ENCODE peak calls at places on chromosomes 13 and 19, in eight cellular contexts. One of them, this sample, is unnamed.

GRCh38 chr19:10408511-10409291 is 5.4 kb upstream of the CDC37 start:
- DNase-seq in fibroblast of pulmonary artery: no peak
- DNase-seq in uterus: no peak
- DNase-seq in IMR-90: no peak
- DNase-seq in heart right ventricle: no peak
- DNase-seq in AG10803: no peak
- DNase-seq in HFF-Myc: no peak
- DNase-seq in cardiac fibroblast: no peak
- DNase-seq in this sample: no peak

GRCh38 chr13:49421391-49421790 is 22.5 kb downstream of the CAB39L start:
- DNase-seq in fibroblast of pulmonary artery: peak
- DNase-seq in IMR-90: no peak
- DNase-seq in AG10803: no peak
- DNase-seq in cardiac fibroblast: no peak
- DNase-seq in uterus: no peak
- DNase-seq in HFF-Myc: no peak
- DNase-seq in heart right ventricle: no peak
- DNase-seq in this sample: peak

GRCh38 chr13:99311748-99312492 is 4.7 kb upstream of the GPR183 start:
- DNase-seq in IMR-90: no peak
- DNase-seq in fibroblast of pulmonary artery: no peak
- DNase-seq in uterus: peak
- DNase-seq in cardiac fibroblast: no peak
- DNase-seq in heart right ventricle: no peak
- DNase-seq in HFF-Myc: no peak
- DNase-seq in AG10803: no peak
- DNase-seq in this sample: no peak

GRCh38 chr19:45027371-45027770 is 11.5 kb upstream of the CLASRP start:
- DNase-seq in fibroblast of pulmonary artery: no peak
- DNase-seq in HFF-Myc: no peak
- DNase-seq in AG10803: no peak
- DNase-seq in cardiac fibroblast: no peak
- DNase-seq in IMR-90: no peak
- DNase-seq in uterus: no peak
- DNase-seq in heart right ventricle: no peak
- DNase-seq in this sample: no peak

GRCh38 chr13:79776538-79776937 is 295.6 kb downstream of the NDFIP2 start:
- DNase-seq in IMR-90: peak
- DNase-seq in uterus: no peak
- DNase-seq in cardiac fibroblast: peak
- DNase-seq in fibroblast of pulmonary artery: no peak
- DNase-seq in HFF-Myc: no peak
- DNase-seq in heart right ventricle: no peak
- DNase-seq in AG10803: peak
- DNase-seq in this sample: peak

GRCh38 chr19:27821418-27822018 is 1391.4 kb downstream of the UQCRFS1 start:
- DNase-seq in cardiac fibroblast: no peak
- DNase-seq in IMR-90: no peak
- DNase-seq in AG10803: no peak
- DNase-seq in heart right ventricle: no peak
- DNase-seq in uterus: no peak
- DNase-seq in fibroblast of pulmonary artery: no peak
- DNase-seq in HFF-Myc: no peak
- DNase-seq in this sample: no peak

GRCh38 chr13:32314968-32315254 is 252 bp downstream of the ZAR1L start:
- DNase-seq in uterus: peak
- DNase-seq in cardiac fibroblast: peak
- DNase-seq in IMR-90: peak
- DNase-seq in fibroblast of pulmonary artery: peak
- DNase-seq in heart right ventricle: no peak
- DNase-seq in AG10803: peak
- DNase-seq in HFF-Myc: no peak
- DNase-seq in this sample: peak

GRCh38 chr13:33545492-33545891 is 259.9 kb upstream of the STARD13 start:
- DNase-seq in fibroblast of pulmonary artery: no peak
- DNase-seq in cardiac fibroblast: no peak
- DNase-seq in AG10803: no peak
- DNase-seq in uterus: no peak
- DNase-seq in HFF-Myc: no peak
- DNase-seq in heart right ventricle: no peak
- DNase-seq in IMR-90: no peak
- DNase-seq in this sample: no peak

GRCh38 chr13:46183018-46183940 is 1.3 kb upstream of the LCP1 start:
- DNase-seq in cardiac fibroblast: no peak
- DNase-seq in AG10803: no peak
- DNase-seq in heart right ventricle: no peak
- DNase-seq in fibroblast of pulmonary artery: no peak
- DNase-seq in uterus: no peak
- DNase-seq in IMR-90: no peak
- DNase-seq in HFF-Myc: no peak
- DNase-seq in this sample: no peak

GRCh38 chr19:30498707-30499106 is 126.5 kb downstream of the ZNF536 start:
- DNase-seq in cardiac fibroblast: no peak
- DNase-seq in uterus: no peak
- DNase-seq in AG10803: no peak
- DNase-seq in fibroblast of pulmonary artery: no peak
- DNase-seq in heart right ventricle: no peak
- DNase-seq in HFF-Myc: no peak
- DNase-seq in IMR-90: no peak
- DNase-seq in this sample: no peak

GRCh38 chr13:95641961-95642621 is 2.4 kb downstream of the DZIP1 start:
- DNase-seq in fibroblast of pulmonary artery: peak
- DNase-seq in heart right ventricle: peak
- DNase-seq in uterus: peak
- DNase-seq in AG10803: peak
- DNase-seq in HFF-Myc: no peak
- DNase-seq in cardiac fibroblast: peak
- DNase-seq in IMR-90: peak
- DNase-seq in this sample: no peak

GRCh38 chr13:90254437-90254836 is 1093.0 kb upstream of the MIR17HG start:
- DNase-seq in heart right ventricle: no peak
- DNase-seq in fibroblast of pulmonary artery: no peak
- DNase-seq in IMR-90: no peak
- DNase-seq in HFF-Myc: no peak
- DNase-seq in uterus: no peak
- DNase-seq in AG10803: no peak
- DNase-seq in cardiac fibroblast: no peak
- DNase-seq in this sample: no peak

GRCh38 chr19:55083004-55083850 is 7.6 kb downstream of the EPS8L1 start:
- DNase-seq in heart right ventricle: no peak
- DNase-seq in cardiac fibroblast: no peak
- DNase-seq in HFF-Myc: no peak
- DNase-seq in AG10803: no peak
- DNase-seq in fibroblast of pulmonary artery: no peak
- DNase-seq in IMR-90: no peak
- DNase-seq in uterus: no peak
- DNase-seq in this sample: no peak

GRCh38 chr13:44734204-44734707 is 158.1 kb upstream of the TSC22D1 start:
- DNase-seq in cardiac fibroblast: peak
- DNase-seq in HFF-Myc: no peak
- DNase-seq in heart right ventricle: peak
- DNase-seq in uterus: no peak
- DNase-seq in AG10803: peak
- DNase-seq in fibroblast of pulmonary artery: peak
- DNase-seq in IMR-90: peak
- DNase-seq in this sample: peak

GRCh38 chr19:37813340-37813739 is 34.0 kb upstream of the ZNF573 start:
- DNase-seq in cardiac fibroblast: no peak
- DNase-seq in IMR-90: no peak
- DNase-seq in AG10803: no peak
- DNase-seq in fibroblast of pulmonary artery: no peak
- DNase-seq in heart right ventricle: no peak
- DNase-seq in uterus: no peak
- DNase-seq in HFF-Myc: no peak
- DNase-seq in this sample: no peak

GRCh38 chr19:45345506-45345860 is 4.9 kb downstream of the KLC3 start:
- DNase-seq in HFF-Myc: no peak
- DNase-seq in IMR-90: no peak
- DNase-seq in cardiac fibroblast: no peak
- DNase-seq in uterus: no peak
- DNase-seq in fibroblast of pulmonary artery: no peak
- DNase-seq in AG10803: no peak
- DNase-seq in heart right ventricle: no peak
- DNase-seq in this sample: no peak

GRCh38 chr19:2353895-2354592 is 6.0 kb upstream of the TMPRSS9 start:
- DNase-seq in fibroblast of pulmonary artery: no peak
- DNase-seq in IMR-90: no peak
- DNase-seq in cardiac fibroblast: no peak
- DNase-seq in uterus: no peak
- DNase-seq in heart right ventricle: no peak
- DNase-seq in HFF-Myc: no peak
- DNase-seq in AG10803: no peak
- DNase-seq in this sample: no peak

GRCh38 chr19:2353159-2353894 is 6.7 kb upstream of the TMPRSS9 start:
- DNase-seq in HFF-Myc: no peak
- DNase-seq in AG10803: no peak
- DNase-seq in IMR-90: no peak
- DNase-seq in heart right ventricle: no peak
- DNase-seq in uterus: no peak
- DNase-seq in cardiac fibroblast: no peak
- DNase-seq in fibroblast of pulmonary artery: no peak
- DNase-seq in this sample: no peak

GRCh38 chr19:2351591-2351990 is 8.5 kb upstream of the TMPRSS9 start:
- DNase-seq in IMR-90: no peak
- DNase-seq in uterus: no peak
- DNase-seq in heart right ventricle: no peak
- DNase-seq in HFF-Myc: no peak
- DNase-seq in cardiac fibroblast: no peak
- DNase-seq in fibroblast of pulmonary artery: no peak
- DNase-seq in AG10803: no peak
- DNase-seq in this sample: no peak

GRCh38 chr19:2350656-2351055 is 9.4 kb upstream of the TMPRSS9 start:
- DNase-seq in HFF-Myc: no peak
- DNase-seq in uterus: no peak
- DNase-seq in IMR-90: no peak
- DNase-seq in fibroblast of pulmonary artery: no peak
- DNase-seq in AG10803: no peak
- DNase-seq in cardiac fibroblast: no peak
- DNase-seq in heart right ventricle: no peak
- DNase-seq in this sample: no peak

GRCh38 chr19:2352121-2352520 is 7.9 kb upstream of the TMPRSS9 start:
- DNase-seq in fibroblast of pulmonary artery: no peak
- DNase-seq in cardiac fibroblast: no peak
- DNase-seq in uterus: no peak
- DNase-seq in heart right ventricle: no peak
- DNase-seq in HFF-Myc: no peak
- DNase-seq in AG10803: no peak
- DNase-seq in IMR-90: no peak
- DNase-seq in this sample: no peak
- H3K4me3 ChIP-seq in fibroblast of pulmonary artery: no peak
- H3K4me3 ChIP-seq in cardiac fibroblast: no peak
- H3K4me3 ChIP-seq in uterus: no peak
- H3K4me3 ChIP-seq in heart right ventricle: no peak
- H3K4me3 ChIP-seq in HFF-Myc: no peak
- H3K4me3 ChIP-seq in AG10803: no peak
- H3K4me3 ChIP-seq in IMR-90: no peak
- H3K4me3 ChIP-seq in this sample: no peak

GRCh38 chr19:1244693-1245451 is 3.3 kb downstream of the ATP5F1D start:
- DNase-seq in AG10803: no peak
- DNase-seq in cardiac fibroblast: no peak
- DNase-seq in HFF-Myc: no peak
- DNase-seq in fibroblast of pulmonary artery: no peak
- DNase-seq in IMR-90: no peak
- DNase-seq in uterus: peak
- DNase-seq in heart right ventricle: peak
- DNase-seq in this sample: no peak
- TF ChIP-seq CTCF in AG10803: no peak
- TF ChIP-seq CTCF in cardiac fibroblast: no peak
- TF ChIP-seq CTCF in HFF-Myc: no peak
- TF ChIP-seq CTCF in fibroblast of pulmonary artery: no peak
- TF ChIP-seq CTCF in IMR-90: no peak
- TF ChIP-seq CTCF in uterus: no peak
- TF ChIP-seq CTCF in heart right ventricle: no peak
- TF ChIP-seq CTCF in this sample: no peak

GRCh38 chr19:12639901-12640613 is 26.5 kb downstream of the MAN2B1 start:
- DNase-seq in uterus: peak
- DNase-seq in IMR-90: peak
- DNase-seq in fibroblast of pulmonary artery: peak
- DNase-seq in AG10803: peak
- DNase-seq in HFF-Myc: peak
- DNase-seq in heart right ventricle: peak
- DNase-seq in cardiac fibroblast: peak
- DNase-seq in this sample: peak
- H3K4me3 ChIP-seq in uterus: no peak
- H3K4me3 ChIP-seq in IMR-90: no peak
- H3K4me3 ChIP-seq in fibroblast of pulmonary artery: peak
- H3K4me3 ChIP-seq in AG10803: peak
- H3K4me3 ChIP-seq in HFF-Myc: no peak
- H3K4me3 ChIP-seq in heart right ventricle: no peak
- H3K4me3 ChIP-seq in cardiac fibroblast: peak
- H3K4me3 ChIP-seq in this sample: peak

DNA sequence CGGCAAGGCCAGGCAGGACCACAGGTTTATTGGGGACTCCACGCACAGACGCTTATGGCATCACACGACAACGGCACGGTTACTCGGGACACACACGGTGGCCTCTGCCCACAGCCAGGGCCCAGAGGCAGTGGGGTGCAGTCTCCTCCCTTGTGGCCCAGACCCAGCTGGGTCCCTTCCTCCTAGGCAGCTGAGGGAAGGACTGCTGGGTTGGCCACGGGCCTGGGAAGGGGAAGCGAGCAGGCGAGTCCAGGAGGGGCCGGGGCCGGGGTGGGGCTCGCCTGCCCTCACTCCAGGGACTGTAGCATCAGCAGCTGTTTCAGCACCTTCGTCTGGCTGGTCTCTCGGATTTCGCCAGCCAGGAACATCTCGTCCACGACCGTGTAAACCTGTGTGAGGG is 12.5 kb downstream of the AP2S1 start:
- DNase-seq in IMR-90: no peak
- DNase-seq in AG10803: no peak
- DNase-seq in uterus: no peak
- DNase-seq in cardiac fibroblast: no peak
- DNase-seq in fibroblast of pulmonary artery: no peak
- DNase-seq in heart right ventricle: peak
- DNase-seq in HFF-Myc: no peak
- DNase-seq in this sample: no peak
- TF ChIP-seq CTCF in IMR-90: no peak
- TF ChIP-seq CTCF in AG10803: no peak
- TF ChIP-seq CTCF in uterus: no peak
- TF ChIP-seq CTCF in cardiac fibroblast: no peak
- TF ChIP-seq CTCF in fibroblast of pulmonary artery: no peak
- TF ChIP-seq CTCF in heart right ventricle: no peak
- TF ChIP-seq CTCF in HFF-Myc: no peak
- TF ChIP-seq CTCF in this sample: no peak

This sample was measured in bronchial epithelial cell.